ENCODE peak calls at places on chromosomes 16 and 17, in eight cellular contexts. O is heart left ventricle, S is epithelial cell of proximal tubule, X is pancreas, E is foreskin fibroblast, J is progenitor cell of endocrine pancreas, B is IMR-90, U is neural progenitor cell. K is an unnamed sample.

GRCh38 chr17:63429766-63430165 is 16.3 kb downstream of the CYB561 start:
- DNase-seq in O (no peak), S (no peak), X (no peak), E (no peak), J (no peak), B (no peak), U (no peak), K (no peak)

GRCh38 chr16:12253731-12254130 is 277.2 kb downstream of the SNX29 start:
- DNase-seq in O (no peak), S (no peak), X (no peak), E (no peak), J (no peak), B (no peak), U (no peak), K (no peak)

GRCh38 chr17:36786867-36787266 is 150.4 kb upstream of the LHX1 start:
- DNase-seq in O (no peak), S (no peak), X (no peak), E (no peak), J (no peak), B (no peak), U (no peak), K (no peak)

GRCh38 chr17:51537996-51538550 is 277.7 kb downstream of the UTP18 start:
- DNase-seq in O (no peak), S (no peak), X (no peak), E (no peak), J (no peak), B (no peak), U (no peak), K (no peak)

GRCh38 chr17:21095735-21096134 is 31.0 kb upstream of the DHRS7B start:
- DNase-seq in O (no peak), S (no peak), X (no peak), E (no peak), J (no peak), B (no peak), U (no peak), K (no peak)

GRCh38 chr16:11024333-11025053 is 80.1 kb downstream of the CLEC16A start:
- DNase-seq in O (no peak), S (peak), X (no peak), E (no peak), J (no peak), B (no peak), U (no peak), K (no peak)

GRCh38 chr16:20347666-20348364 is 4.7 kb downstream of the UMOD start:
- DNase-seq in O (no peak), S (no peak), X (no peak), E (no peak), J (no peak), B (no peak), U (no peak), K (no peak)

GRCh38 chr16:77213542-77214108 is 14.4 kb downstream of the SYCE1L start:
- DNase-seq in O (no peak), S (peak), X (no peak), E (peak), J (no peak), B (peak), U (no peak), K (peak)

GRCh38 chr16:89531821-89532526 is 23.8 kb downstream of the SPG7 start:
- DNase-seq in O (no peak), S (no peak), X (no peak), E (no peak), J (no peak), B (no peak), U (no peak), K (no peak)

GRCh38 chr17:29664743-29665479 is 42.2 kb upstream of the CORO6 start:
- DNase-seq in O (no peak), S (no peak), X (no peak), E (peak), J (no peak), B (peak), U (no peak), K (peak)

GRCh38 chr16:30953511-30954124 is 3.9 kb upstream of the SETD1A start:
- DNase-seq in O (peak), S (no peak), X (peak), E (peak), J (peak), B (peak), U (peak), K (peak)

GRCh38 chr16:70490261-70490660 is 33.1 kb downstream of the COG4 start:
- DNase-seq in O (peak), S (no peak), X (no peak), E (no peak), J (no peak), B (peak), U (no peak), K (no peak)

GRCh38 chr17:79838541-79839274 is 532 bp downstream of the CBX4 start:
- DNase-seq in O (peak), S (no peak), X (peak), E (peak), J (peak), B (peak), U (peak), K (peak)

GRCh38 chr16:19415461-19415860 is 2.2 kb upstream of the TMC5 start:
- DNase-seq in O (no peak), S (no peak), X (no peak), E (no peak), J (no peak), B (no peak), U (no peak), K (no peak)

GRCh38 chr16:89084814-89085612 is 8.6 kb upstream of the ACSF3 start:
- DNase-seq in O (peak), S (no peak), X (no peak), E (no peak), J (no peak), B (no peak), U (no peak), K (no peak)

GRCh38 chr16:24139282-24139681 is 116.9 kb upstream of the CACNG3 start:
- DNase-seq in O (no peak), S (no peak), X (no peak), E (no peak), J (no peak), B (no peak), U (no peak), K (no peak)

GRCh38 chr17:9050801-9051401 is 29.6 kb downstream of the NTN1 start:
- DNase-seq in O (no peak), S (no peak), X (no peak), E (no peak), J (no peak), B (no peak), U (peak), K (no peak)

GRCh38 chr16:11609474-11610120 is 22.9 kb upstream of the LITAF start:
- DNase-seq in O (no peak), S (peak), X (no peak), E (no peak), J (no peak), B (no peak), U (peak), K (no peak)

GRCh38 chr17:62994931-62995330 is 28.9 kb downstream of the TANC2 start:
- DNase-seq in O (no peak), S (no peak), X (no peak), E (no peak), J (no peak), B (peak), U (no peak), K (no peak)

GRCh38 chr17:78458739-78459335 is 80.4 kb downstream of the PGS1 start:
- DNase-seq in O (no peak), S (no peak), X (no peak), E (no peak), J (no peak), B (no peak), U (no peak), K (no peak)

GRCh38 chr16:17413508-17413907 is 57.3 kb downstream of the XYLT1 start:
- DNase-seq in O (no peak), S (no peak), X (no peak), E (no peak), J (no peak), B (no peak), U (no peak), K (no peak)

GRCh38 chr16:77868052-77868451 is 79.7 kb downstream of the VAT1L start:
- DNase-seq in O (no peak), S (no peak), X (no peak), E (no peak), J (no peak), B (no peak), U (no peak), K (no peak)

GRCh38 chr17:27376637-27377547 is 79.4 kb upstream of the KSR1 start:
- DNase-seq in O (no peak), S (no peak), X (no peak), E (peak), J (no peak), B (peak), U (no peak), K (peak)

GRCh38 chr16:31467151-31467550 is 4.8 kb upstream of the TGFB1I1 start:
- DNase-seq in O (no peak), S (no peak), X (no peak), E (no peak), J (no peak), B (no peak), U (no peak), K (no peak)

GRCh38 chr17:13413001-13413400 is 188.7 kb downstream of the HS3ST3A1 start:
- DNase-seq in O (no peak), S (no peak), X (no peak), E (no peak), J (no peak), B (peak), U (no peak), K (peak)

GRCh38 chr16:89006036-89006752 is 29.2 kb upstream of the CBFA2T3 start:
- DNase-seq in O (peak), S (no peak), X (peak), E (no peak), J (no peak), B (no peak), U (no peak), K (no peak)

GRCh38 chr17:61413654-61414133 is 14.1 kb downstream of the TBX2 start:
- DNase-seq in O (no peak), S (no peak), X (no peak), E (no peak), J (no peak), B (no peak), U (no peak), K (no peak)

GRCh38 chr17:73611630-73612029 is 32.6 kb downstream of the SDK2 start:
- DNase-seq in O (peak), S (no peak), X (no peak), E (no peak), J (no peak), B (no peak), U (no peak), K (no peak)

GRCh38 chr17:7745748-7746470 is 28.4 kb downstream of the DNAH2 start:
- DNase-seq in O (no peak), S (peak), X (peak), E (peak), J (no peak), B (peak), U (no peak), K (peak)

GRCh38 chr16:84496991-84497390 is 7.5 kb downstream of the MEAK7 start:
- DNase-seq in O (no peak), S (no peak), X (no peak), E (no peak), J (no peak), B (no peak), U (no peak), K (no peak)

GRCh38 chr16:3038256-3038655 is 1.5 kb upstream of the BICDL2 start:
- DNase-seq in O (no peak), S (no peak), X (peak), E (no peak), J (no peak), B (no peak), U (no peak), K (no peak)

GRCh38 chr17:12024332-12024731 is 3.7 kb downstream of the MAP2K4 start:
- DNase-seq in O (no peak), S (peak), X (no peak), E (no peak), J (no peak), B (peak), U (no peak), K (peak)

GRCh38 chr16:86872126-86872525 is 293.8 kb downstream of the FOXL1 start:
- DNase-seq in O (no peak), S (no peak), X (no peak), E (no peak), J (no peak), B (no peak), U (no peak), K (no peak)

GRCh38 chr16:68798398-68798797 is 44.9 kb upstream of the TANGO6 start:
- DNase-seq in O (no peak), S (no peak), X (no peak), E (no peak), J (no peak), B (no peak), U (no peak), K (no peak)

GRCh38 chr16:68802190-68802589 is 41.1 kb upstream of the TANGO6 start:
- DNase-seq in O (no peak), S (no peak), X (no peak), E (peak), J (no peak), B (peak), U (no peak), K (peak)

DNA sequence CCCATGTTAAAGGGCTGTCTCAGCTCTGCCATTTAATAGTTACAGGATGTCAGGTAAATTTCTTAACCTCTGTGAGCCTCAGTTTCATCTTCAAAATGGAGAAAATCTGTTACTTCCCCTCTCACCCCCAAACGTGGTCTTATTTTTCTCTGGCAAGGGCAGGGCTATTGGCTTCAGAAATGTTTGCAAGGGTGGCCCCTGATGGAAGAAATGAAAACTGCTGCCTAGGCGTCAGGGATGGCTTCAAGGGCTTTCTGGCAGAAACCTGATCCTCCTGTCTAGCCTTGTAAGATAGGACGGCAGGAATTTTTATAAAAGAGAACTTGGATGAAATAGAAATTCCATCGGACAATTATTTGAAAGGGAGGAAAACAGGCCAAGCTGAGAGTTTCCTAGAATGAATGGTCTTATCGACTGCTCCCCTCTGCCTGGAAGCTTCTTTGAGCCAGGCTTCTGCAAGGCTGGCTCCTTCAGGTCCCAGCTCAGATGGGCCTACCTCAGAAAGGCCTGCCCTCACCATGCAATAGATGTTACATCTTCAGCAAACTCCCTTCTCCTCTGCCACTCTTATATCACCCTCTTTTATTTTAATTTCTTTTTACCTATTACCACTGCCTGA is 43.0 kb upstream of the TANGO6 start:
- DNase-seq in O (no peak), S (no peak), X (no peak), E (peak), J (peak), B (peak), U (peak), K (peak)
- TF ChIP-seq CTCF in O (peak), S (peak), X (peak), E (peak), J (peak), B (peak), U (peak), K (peak)

DNA sequence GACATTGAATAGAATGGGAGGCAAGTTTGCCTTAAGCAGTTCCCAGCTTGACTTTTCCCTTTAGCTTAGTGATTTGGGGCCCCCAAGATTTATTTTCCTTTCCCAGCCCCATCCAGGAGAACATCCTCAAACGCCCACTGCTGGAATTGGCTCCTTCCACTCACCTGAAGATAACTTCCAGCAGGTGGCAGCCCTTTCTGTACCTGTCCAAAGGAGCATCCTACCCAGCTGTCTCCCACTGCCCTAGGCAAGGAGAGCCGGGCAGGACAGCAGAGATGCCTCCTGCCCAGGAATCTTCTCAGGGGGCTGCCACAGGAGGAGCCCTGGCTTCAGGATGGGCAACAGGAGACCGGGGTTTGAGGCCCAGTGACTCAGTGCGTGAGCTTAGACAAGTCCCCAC is 6.4 kb downstream of the CACNG5 start:
- DNase-seq in O (no peak), S (no peak), X (no peak), E (no peak), J (no peak), B (no peak), U (no peak), K (no peak)
- TF ChIP-seq CTCF in O (no peak), S (no peak), X (no peak), E (no peak), J (no peak), B (no peak), U (no peak), K (no peak)

GRCh38 chr16:1538804-1539520 is 5.5 kb downstream of the TMEM204 start:
- DNase-seq in O (peak), S (no peak), X (no peak), E (no peak), J (no peak), B (no peak), U (peak), K (no peak)
- TF ChIP-seq CTCF in O (no peak), S (no peak), X (no peak), E (no peak), J (no peak), B (no peak), U (peak), K (no peak)

GRCh38 chr17:38609280-38610031 is 3.7 kb upstream of the SRCIN1 start:
- DNase-seq in O (peak), S (no peak), X (no peak), E (no peak), J (no peak), B (no peak), U (peak), K (no peak)
- TF ChIP-seq CTCF in O (no peak), S (no peak), X (no peak), E (no peak), J (no peak), B (no peak), U (peak), K (peak)

DNA sequence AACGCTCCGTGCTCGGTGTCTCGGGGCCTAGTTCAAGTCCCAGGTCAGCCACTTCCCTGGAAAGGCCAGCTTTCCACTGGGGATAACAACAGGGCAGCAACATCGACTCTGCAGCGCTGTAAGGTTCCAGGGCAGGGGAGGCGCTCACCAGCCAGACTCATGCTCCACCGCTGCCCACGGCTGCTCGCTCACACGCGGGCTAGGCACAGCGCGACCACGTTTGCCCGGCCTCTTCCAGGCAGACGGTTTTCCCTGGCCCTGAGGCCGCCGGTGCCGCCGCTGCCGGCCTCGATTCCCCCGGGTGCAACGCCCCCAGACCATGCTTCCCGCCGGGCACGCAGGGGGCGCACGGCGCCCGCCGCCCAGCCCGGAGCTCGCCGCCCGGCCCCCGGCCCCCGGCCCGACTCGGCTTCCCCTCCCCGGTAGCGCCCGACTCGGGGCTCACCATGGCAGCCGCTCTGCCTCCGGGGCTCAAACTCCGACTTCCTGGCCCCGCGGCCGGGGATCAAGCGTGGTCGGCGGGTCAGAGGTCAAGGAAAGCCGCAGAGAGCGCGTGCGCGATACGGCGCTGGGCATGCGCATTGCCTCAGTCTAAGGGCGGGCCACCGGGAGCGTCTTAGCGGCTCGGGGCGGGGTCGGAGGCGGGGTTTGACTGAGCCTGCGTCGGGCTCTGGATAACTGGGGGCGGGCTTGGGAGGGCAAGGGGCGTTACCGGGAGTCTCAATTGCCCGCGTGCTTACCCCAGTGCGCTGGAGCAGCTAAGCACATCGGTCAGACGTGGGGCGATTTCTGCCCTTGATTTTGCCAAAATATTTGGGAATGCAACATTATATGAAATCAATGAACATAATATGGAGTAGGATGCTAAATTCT is at the start of gene PAM16:
- DNase-seq in O (peak), S (no peak), X (peak), E (peak), J (peak), B (peak), U (peak), K (peak)
- TF ChIP-seq CTCF in O (peak), S (no peak), X (no peak), E (no peak), J (peak), B (no peak), U (peak), K (peak)

DNA sequence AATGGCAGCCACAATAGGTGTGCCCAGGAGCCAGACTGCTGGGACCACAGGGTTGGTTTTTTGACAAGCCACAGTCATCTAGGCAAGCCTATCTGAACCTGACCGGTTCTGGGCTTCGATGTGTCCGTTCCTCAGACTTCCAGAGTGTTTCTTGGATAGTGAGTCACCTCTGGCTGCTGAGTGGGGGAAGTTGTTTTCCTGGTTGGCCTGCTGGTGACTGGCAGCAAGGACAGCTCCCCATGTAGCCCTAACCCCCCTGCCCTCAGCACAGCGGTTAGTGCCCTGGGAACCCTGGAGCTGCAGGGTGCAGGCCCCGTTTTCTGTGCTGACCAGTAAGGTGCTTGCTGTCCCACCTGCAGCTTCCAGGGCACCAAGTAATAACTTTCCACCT is 65.5 kb downstream of the PLD6 start:
- DNase-seq in O (no peak), S (peak), X (no peak), E (peak), J (no peak), B (peak), U (no peak), K (peak)
- TF ChIP-seq CTCF in O (no peak), S (peak), X (no peak), E (peak), J (no peak), B (peak), U (no peak), K (peak)

GRCh38 chr17:1716076-1716911 is 6.1 kb upstream of the TLCD2 start:
- DNase-seq in O (peak), S (peak), X (peak), E (peak), J (peak), B (peak), U (peak), K (peak)
- TF ChIP-seq CTCF in O (no peak), S (no peak), X (no peak), E (no peak), J (no peak), B (peak), U (no peak), K (peak)

GRCh38 chr16:75695708-75696107 is 5.6 kb downstream of the DUXB start:
- DNase-seq in O (no peak), S (no peak), X (no peak), E (no peak), J (no peak), B (no peak), U (peak), K (no peak)
- TF ChIP-seq CTCF in O (no peak), S (peak), X (no peak), E (no peak), J (peak), B (peak), U (peak), K (peak)

K was measured in HFFc6.